ENCODE peak calls at places on chromosomes 11 and 22, in six cellular contexts. One of them, this sample, is unnamed.

GRCh38 chr11:130029137-130029536 is 26.5 kb upstream of the PRDM10 start:
- DNase-seq in fibroblast of lung: peak; percentile 15
- DNase-seq in colonic mucosa: no peak
- DNase-seq in CD8-positive, alpha-beta T cell: no peak
- DNase-seq in kidney: no peak
- DNase-seq in left ventricle myocardium inferior: no peak
- DNase-seq in this sample: no peak

GRCh38 chr11:1372660-1373059 is 17.1 kb upstream of the BRSK2 start:
- DNase-seq in CD8-positive, alpha-beta T cell: no peak
- DNase-seq in fibroblast of lung: no peak
- DNase-seq in colonic mucosa: no peak
- DNase-seq in left ventricle myocardium inferior: no peak
- DNase-seq in kidney: peak; percentile 64
- DNase-seq in this sample: no peak

GRCh38 chr11:76756341-76756771 is 26.8 kb upstream of the TSKU start:
- DNase-seq in CD8-positive, alpha-beta T cell: no peak
- DNase-seq in kidney: no peak
- DNase-seq in fibroblast of lung: no peak
- DNase-seq in left ventricle myocardium inferior: no peak
- DNase-seq in colonic mucosa: no peak
- DNase-seq in this sample: no peak

GRCh38 chr22:47055921-47056320 is 293.5 kb downstream of the TBC1D22A start:
- DNase-seq in colonic mucosa: no peak
- DNase-seq in kidney: peak; percentile 30
- DNase-seq in fibroblast of lung: no peak
- DNase-seq in CD8-positive, alpha-beta T cell: no peak
- DNase-seq in left ventricle myocardium inferior: no peak
- DNase-seq in this sample: no peak

GRCh38 chr22:45717787-45718186 is 46.2 kb downstream of the ATXN10 start:
- DNase-seq in fibroblast of lung: peak; percentile 85
- DNase-seq in kidney: no peak
- DNase-seq in CD8-positive, alpha-beta T cell: no peak
- DNase-seq in left ventricle myocardium inferior: no peak
- DNase-seq in colonic mucosa: no peak
- DNase-seq in this sample: peak; percentile 80

GRCh38 chr11:108666373-108666772 is 1.5 kb downstream of the DDX10 start:
- DNase-seq in left ventricle myocardium inferior: no peak
- DNase-seq in fibroblast of lung: peak; percentile 13
- DNase-seq in colonic mucosa: no peak
- DNase-seq in kidney: no peak
- DNase-seq in CD8-positive, alpha-beta T cell: no peak
- DNase-seq in this sample: no peak

GRCh38 chr22:17590586-17590985 is 27.3 kb downstream of the SLC25A18 start:
- DNase-seq in colonic mucosa: no peak
- DNase-seq in fibroblast of lung: no peak
- DNase-seq in left ventricle myocardium inferior: no peak
- DNase-seq in CD8-positive, alpha-beta T cell: no peak
- DNase-seq in kidney: peak; percentile 52
- DNase-seq in this sample: no peak

GRCh38 chr22:23285734-23286133 is 105.4 kb downstream of the BCR start:
- DNase-seq in CD8-positive, alpha-beta T cell: no peak
- DNase-seq in colonic mucosa: no peak
- DNase-seq in left ventricle myocardium inferior: no peak
- DNase-seq in kidney: peak; percentile 48
- DNase-seq in fibroblast of lung: peak; percentile 77
- DNase-seq in this sample: no peak

GRCh38 chr11:88157401-88157800 is 17.8 kb downstream of the RAB38 start:
- DNase-seq in kidney: no peak
- DNase-seq in colonic mucosa: no peak
- DNase-seq in fibroblast of lung: no peak
- DNase-seq in left ventricle myocardium inferior: no peak
- DNase-seq in CD8-positive, alpha-beta T cell: no peak
- DNase-seq in this sample: no peak

GRCh38 chr11:118290923-118291322 is 13.6 kb upstream of the CD3E start:
- DNase-seq in kidney: no peak
- DNase-seq in colonic mucosa: peak; percentile 75
- DNase-seq in CD8-positive, alpha-beta T cell: peak; percentile 26
- DNase-seq in fibroblast of lung: no peak
- DNase-seq in left ventricle myocardium inferior: no peak
- DNase-seq in this sample: no peak

GRCh38 chr11:10604340-10604748 is 35.9 kb upstream of the LYVE1 start:
- DNase-seq in colonic mucosa: peak; percentile 20
- DNase-seq in kidney: peak; percentile 75
- DNase-seq in CD8-positive, alpha-beta T cell: no peak
- DNase-seq in left ventricle myocardium inferior: peak; percentile 62
- DNase-seq in fibroblast of lung: no peak
- DNase-seq in this sample: peak; percentile 74

GRCh38 chr11:106087815-106088435 is 10.5 kb downstream of the AASDHPPT start:
- DNase-seq in CD8-positive, alpha-beta T cell: peak; percentile 23
- DNase-seq in kidney: no peak
- DNase-seq in left ventricle myocardium inferior: peak; percentile 22
- DNase-seq in colonic mucosa: peak; percentile 28
- DNase-seq in fibroblast of lung: peak; percentile 47
- DNase-seq in this sample: peak; percentile 54

GRCh38 chr11:76175731-76176303 is 30.5 kb downstream of the WNT11 start:
- DNase-seq in fibroblast of lung: no peak
- DNase-seq in left ventricle myocardium inferior: no peak
- DNase-seq in CD8-positive, alpha-beta T cell: no peak
- DNase-seq in kidney: no peak
- DNase-seq in colonic mucosa: no peak
- DNase-seq in this sample: no peak

GRCh38 chr22:42691440-42691839 is 29.2 kb downstream of the A4GALT start:
- DNase-seq in fibroblast of lung: no peak
- DNase-seq in CD8-positive, alpha-beta T cell: no peak
- DNase-seq in left ventricle myocardium inferior: no peak
- DNase-seq in kidney: peak; percentile 74
- DNase-seq in colonic mucosa: no peak
- DNase-seq in this sample: no peak

GRCh38 chr11:86245369-86246292 is 1.1 kb downstream of the EED start:
- DNase-seq in left ventricle myocardium inferior: no peak
- DNase-seq in colonic mucosa: peak; percentile 44
- DNase-seq in fibroblast of lung: peak; percentile 6
- DNase-seq in kidney: no peak
- DNase-seq in CD8-positive, alpha-beta T cell: no peak
- DNase-seq in this sample: no peak

GRCh38 chr22:44823806-44824205 is 71.4 kb downstream of the ARHGAP8 start:
- DNase-seq in left ventricle myocardium inferior: no peak
- DNase-seq in fibroblast of lung: no peak
- DNase-seq in CD8-positive, alpha-beta T cell: no peak
- DNase-seq in colonic mucosa: no peak
- DNase-seq in kidney: peak; percentile 56
- DNase-seq in this sample: no peak

GRCh38 chr22:41197808-41198585 is 7.1 kb upstream of the L3MBTL2 start:
- DNase-seq in kidney: peak; percentile 82
- DNase-seq in fibroblast of lung: peak; percentile 27
- DNase-seq in colonic mucosa: peak; percentile 77
- DNase-seq in CD8-positive, alpha-beta T cell: peak; percentile 66
- DNase-seq in left ventricle myocardium inferior: peak; percentile 52
- DNase-seq in this sample: no peak

GRCh38 chr11:76041208-76041607 is 165.1 kb downstream of the WNT11 start:
- DNase-seq in fibroblast of lung: no peak
- DNase-seq in CD8-positive, alpha-beta T cell: no peak
- DNase-seq in colonic mucosa: no peak
- DNase-seq in left ventricle myocardium inferior: no peak
- DNase-seq in kidney: no peak
- DNase-seq in this sample: no peak

GRCh38 chr11:98455500-98456186 is 565.1 kb upstream of the CNTN5 start:
- DNase-seq in kidney: no peak
- DNase-seq in fibroblast of lung: no peak
- DNase-seq in left ventricle myocardium inferior: no peak
- DNase-seq in CD8-positive, alpha-beta T cell: no peak
- DNase-seq in colonic mucosa: no peak
- DNase-seq in this sample: no peak

GRCh38 chr11:77082838-77083552 is 16.2 kb downstream of the CAPN5 start:
- DNase-seq in CD8-positive, alpha-beta T cell: peak; percentile 60
- DNase-seq in fibroblast of lung: peak; percentile 25
- DNase-seq in colonic mucosa: no peak
- DNase-seq in left ventricle myocardium inferior: peak; percentile 58
- DNase-seq in kidney: peak; percentile 88
- DNase-seq in this sample: peak; percentile 62

GRCh38 chr11:110471315-110471714 is 41.6 kb downstream of the FDX1 start:
- DNase-seq in colonic mucosa: no peak
- DNase-seq in fibroblast of lung: peak; percentile 60
- DNase-seq in CD8-positive, alpha-beta T cell: no peak
- DNase-seq in left ventricle myocardium inferior: no peak
- DNase-seq in kidney: no peak
- DNase-seq in this sample: peak; percentile 53

GRCh38 chr11:57513911-57514537 is 1.5 kb downstream of the SLC43A1 start:
- DNase-seq in left ventricle myocardium inferior: peak; percentile 42
- DNase-seq in CD8-positive, alpha-beta T cell: peak; percentile 31
- DNase-seq in colonic mucosa: peak; percentile 58
- DNase-seq in kidney: peak; percentile 83
- DNase-seq in fibroblast of lung: peak; percentile 43
- DNase-seq in this sample: peak; percentile 33

GRCh38 chr11:112195906-112196305 is 20.6 kb downstream of the BCO2 start:
- DNase-seq in kidney: no peak
- DNase-seq in colonic mucosa: no peak
- DNase-seq in left ventricle myocardium inferior: no peak
- DNase-seq in fibroblast of lung: peak; percentile 46
- DNase-seq in CD8-positive, alpha-beta T cell: no peak
- DNase-seq in this sample: peak; percentile 47

GRCh38 chr11:46390331-46391171 is 1.0 kb downstream of the CHRM4 start:
- DNase-seq in colonic mucosa: no peak
- DNase-seq in CD8-positive, alpha-beta T cell: no peak
- DNase-seq in left ventricle myocardium inferior: no peak
- DNase-seq in fibroblast of lung: no peak
- DNase-seq in kidney: no peak
- DNase-seq in this sample: no peak

GRCh38 chr11:46389450-46390330 is 1.9 kb downstream of the CHRM4 start:
- DNase-seq in colonic mucosa: peak; percentile 77
- DNase-seq in kidney: peak; percentile 88
- DNase-seq in CD8-positive, alpha-beta T cell: no peak
- DNase-seq in left ventricle myocardium inferior: peak; percentile 67
- DNase-seq in fibroblast of lung: peak; percentile 55
- DNase-seq in this sample: peak; percentile 49

GRCh38 chr11:46392421-46393230 is 1.1 kb upstream of the CHRM4 start:
- DNase-seq in left ventricle myocardium inferior: peak; percentile 87
- DNase-seq in fibroblast of lung: peak; percentile 71
- DNase-seq in colonic mucosa: peak; percentile 85
- DNase-seq in kidney: peak; percentile 93
- DNase-seq in CD8-positive, alpha-beta T cell: peak; percentile 70
- DNase-seq in this sample: peak; percentile 71

GRCh38 chr11:46391578-46392420 is at the start of gene CHRM4:
- DNase-seq in kidney: no peak
- DNase-seq in left ventricle myocardium inferior: no peak
- DNase-seq in colonic mucosa: no peak
- DNase-seq in fibroblast of lung: peak; percentile 32
- DNase-seq in CD8-positive, alpha-beta T cell: no peak
- DNase-seq in this sample: no peak

GRCh38 chr11:46391186-46391577 is 394 bp downstream of the CHRM4 start:
- DNase-seq in colonic mucosa: no peak
- DNase-seq in CD8-positive, alpha-beta T cell: no peak
- DNase-seq in kidney: no peak
- DNase-seq in fibroblast of lung: no peak
- DNase-seq in left ventricle myocardium inferior: no peak
- DNase-seq in this sample: no peak
- H3K4me3 ChIP-seq in colonic mucosa: no peak overlapping the region
- H3K4me3 ChIP-seq in CD8-positive, alpha-beta T cell: no peak overlapping the region
- H3K4me3 ChIP-seq in kidney: no peak overlapping the region
- H3K4me3 ChIP-seq in fibroblast of lung: no peak overlapping the region
- H3K4me3 ChIP-seq in left ventricle myocardium inferior: peak overlapping the region; percentile 63
- H3K4me3 ChIP-seq in this sample: no peak overlapping the region

GRCh38 chr11:35407041-35407440 is 12.3 kb downstream of the SLC1A2 start:
- DNase-seq in left ventricle myocardium inferior: no peak
- DNase-seq in CD8-positive, alpha-beta T cell: no peak
- DNase-seq in colonic mucosa: no peak
- DNase-seq in kidney: no peak
- DNase-seq in fibroblast of lung: no peak
- DNase-seq in this sample: no peak

GRCh38 chr11:35413568-35413967 is 5.8 kb downstream of the SLC1A2 start:
- DNase-seq in fibroblast of lung: no peak
- DNase-seq in kidney: no peak
- DNase-seq in left ventricle myocardium inferior: no peak
- DNase-seq in CD8-positive, alpha-beta T cell: no peak
- DNase-seq in colonic mucosa: no peak
- DNase-seq in this sample: no peak

GRCh38 chr11:35415488-35415887 is 3.9 kb downstream of the SLC1A2 start:
- DNase-seq in kidney: no peak
- DNase-seq in fibroblast of lung: no peak
- DNase-seq in left ventricle myocardium inferior: no peak
- DNase-seq in colonic mucosa: no peak
- DNase-seq in CD8-positive, alpha-beta T cell: no peak
- DNase-seq in this sample: no peak

DNA sequence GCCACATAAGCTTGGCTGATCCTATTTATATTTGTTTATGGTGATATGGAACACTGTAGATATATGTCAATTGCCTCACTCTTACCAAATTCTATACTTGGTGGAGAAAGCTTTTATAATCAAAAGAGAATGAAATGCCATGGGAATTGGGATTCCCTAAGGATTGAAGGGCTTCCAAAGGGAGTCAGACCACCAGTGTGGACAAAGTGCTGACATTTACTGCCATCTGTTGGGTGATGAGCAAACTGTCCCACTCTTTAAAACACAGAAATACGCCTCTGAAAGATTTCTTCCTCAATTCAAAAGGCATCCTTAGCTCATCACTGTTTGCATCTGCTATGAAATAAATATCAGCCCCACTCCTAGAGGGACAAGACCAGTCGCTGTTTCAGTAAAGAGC is 7.1 kb downstream of the SLC1A2 start:
- DNase-seq in left ventricle myocardium inferior: no peak
- DNase-seq in fibroblast of lung: peak; percentile 3
- DNase-seq in colonic mucosa: no peak
- DNase-seq in CD8-positive, alpha-beta T cell: no peak
- DNase-seq in kidney: no peak
- DNase-seq in this sample: peak; percentile 12
- TF ChIP-seq CTCF in left ventricle myocardium inferior: peak; percentile 43
- TF ChIP-seq CTCF in fibroblast of lung: peak; percentile 30
- TF ChIP-seq CTCF in colonic mucosa: no peak
- TF ChIP-seq CTCF in CD8-positive, alpha-beta T cell: peak; percentile 17
- TF ChIP-seq CTCF in kidney: peak; percentile 4
- TF ChIP-seq CTCF in this sample: peak; percentile 66

DNA sequence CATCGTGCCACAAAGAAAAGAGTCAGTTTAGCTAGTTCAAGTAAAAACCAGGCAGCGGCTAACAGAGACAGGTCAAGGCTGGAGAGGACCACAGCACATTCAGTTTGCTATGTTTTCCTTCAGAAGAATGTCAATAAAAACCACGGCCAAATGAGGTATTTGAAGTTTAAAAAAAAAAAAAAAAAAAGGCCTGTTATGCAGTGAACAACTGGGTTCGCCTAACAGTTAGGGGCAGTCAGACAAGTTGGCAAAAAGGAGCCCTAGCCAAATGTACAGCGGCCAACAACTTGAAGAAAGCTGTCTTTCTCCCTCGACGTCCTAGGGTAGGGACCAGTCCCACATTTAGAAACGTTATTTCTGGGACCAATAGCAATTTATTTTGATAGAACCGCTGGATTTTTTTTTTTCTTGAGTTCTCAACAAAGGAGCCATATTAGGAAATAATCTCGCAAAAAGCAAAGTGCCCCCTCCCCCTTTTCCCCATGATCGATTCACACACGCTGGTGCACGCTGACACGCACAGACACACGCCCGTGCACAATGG is 237.8 kb downstream of the TTC28 start:
- DNase-seq in CD8-positive, alpha-beta T cell: no peak
- DNase-seq in colonic mucosa: no peak
- DNase-seq in left ventricle myocardium inferior: no peak
- DNase-seq in kidney: no peak
- DNase-seq in fibroblast of lung: peak; percentile 39
- DNase-seq in this sample: peak; percentile 69
- H3K4me3 ChIP-seq in CD8-positive, alpha-beta T cell: peak overlapping the region; percentile 66
- H3K4me3 ChIP-seq in colonic mucosa: peak overlapping the region; percentile 54
- H3K4me3 ChIP-seq in left ventricle myocardium inferior: peak overlapping the region; percentile 81
- H3K4me3 ChIP-seq in kidney: peak overlapping the region; percentile 94
- H3K4me3 ChIP-seq in fibroblast of lung: peak overlapping the region; percentile 62
- H3K4me3 ChIP-seq in this sample: peak overlapping the region; percentile 71

GRCh38 chr11:61294717-61295595 is at the start of gene VWCE:
- DNase-seq in left ventricle myocardium inferior: peak; percentile 47
- DNase-seq in fibroblast of lung: peak; percentile 49
- DNase-seq in colonic mucosa: peak; percentile 48
- DNase-seq in kidney: peak; percentile 86
- DNase-seq in CD8-positive, alpha-beta T cell: peak; percentile 74
- DNase-seq in this sample: peak; percentile 37
- TF ChIP-seq CTCF in left ventricle myocardium inferior: no peak
- TF ChIP-seq CTCF in fibroblast of lung: peak; percentile 31
- TF ChIP-seq CTCF in colonic mucosa: no peak
- TF ChIP-seq CTCF in kidney: no peak
- TF ChIP-seq CTCF in CD8-positive, alpha-beta T cell: no peak
- TF ChIP-seq CTCF in this sample: peak; percentile 23